ENCODE peak calls at places on chromosome 11, in nine cellular contexts. One of them, this sample, is unnamed.

GRCh38 chr11:65419773-65420481 is 2.7 kb upstream of the NEAT1 start:
- DNase-seq in glutamatergic neuron: no peak
- DNase-seq in cardiac fibroblast: peak
- DNase-seq in AG09309: peak
- DNase-seq in uterus: peak
- DNase-seq in PC-3: peak
- DNase-seq in mesothelial cell of epicardium: no peak
- DNase-seq in chondrocyte: no peak
- DNase-seq in tibial nerve: peak
- DNase-seq in this sample: peak

GRCh38 chr11:11571893-11572292 is 49.9 kb downstream of the GALNT18 start:
- DNase-seq in glutamatergic neuron: no peak
- DNase-seq in cardiac fibroblast: no peak
- DNase-seq in AG09309: no peak
- DNase-seq in uterus: no peak
- DNase-seq in PC-3: no peak
- DNase-seq in mesothelial cell of epicardium: no peak
- DNase-seq in chondrocyte: no peak
- DNase-seq in tibial nerve: no peak
- DNase-seq in this sample: no peak

GRCh38 chr11:86218125-86219081 is 26.1 kb upstream of the EED start:
- DNase-seq in glutamatergic neuron: peak
- DNase-seq in cardiac fibroblast: peak
- DNase-seq in AG09309: peak
- DNase-seq in uterus: peak
- DNase-seq in PC-3: peak
- DNase-seq in mesothelial cell of epicardium: no peak
- DNase-seq in chondrocyte: no peak
- DNase-seq in tibial nerve: peak
- DNase-seq in this sample: peak

GRCh38 chr11:134689886-134690285 is 277.8 kb upstream of the B3GAT1 start:
- DNase-seq in glutamatergic neuron: no peak
- DNase-seq in cardiac fibroblast: no peak
- DNase-seq in AG09309: no peak
- DNase-seq in uterus: no peak
- DNase-seq in PC-3: no peak
- DNase-seq in mesothelial cell of epicardium: no peak
- DNase-seq in chondrocyte: no peak
- DNase-seq in tibial nerve: no peak
- DNase-seq in this sample: no peak

GRCh38 chr11:128837627-128838026 is 29.5 kb downstream of the KCNJ1 start:
- DNase-seq in glutamatergic neuron: no peak
- DNase-seq in cardiac fibroblast: peak
- DNase-seq in AG09309: no peak
- DNase-seq in uterus: no peak
- DNase-seq in PC-3: no peak
- DNase-seq in mesothelial cell of epicardium: no peak
- DNase-seq in chondrocyte: no peak
- DNase-seq in tibial nerve: no peak
- DNase-seq in this sample: no peak

GRCh38 chr11:111445586-111445985 is 66.5 kb upstream of the POU2AF1 start:
- DNase-seq in glutamatergic neuron: no peak
- DNase-seq in cardiac fibroblast: no peak
- DNase-seq in AG09309: no peak
- DNase-seq in uterus: no peak
- DNase-seq in PC-3: no peak
- DNase-seq in mesothelial cell of epicardium: no peak
- DNase-seq in chondrocyte: no peak
- DNase-seq in tibial nerve: no peak
- DNase-seq in this sample: no peak

GRCh38 chr11:61004037-61004641 is 32.7 kb downstream of the CD6 start:
- DNase-seq in glutamatergic neuron: no peak
- DNase-seq in cardiac fibroblast: peak
- DNase-seq in AG09309: no peak
- DNase-seq in uterus: no peak
- DNase-seq in PC-3: no peak
- DNase-seq in mesothelial cell of epicardium: peak
- DNase-seq in chondrocyte: no peak
- DNase-seq in tibial nerve: no peak
- DNase-seq in this sample: no peak

GRCh38 chr11:2376751-2377451 is at the start of gene CD81:
- DNase-seq in glutamatergic neuron: peak
- DNase-seq in cardiac fibroblast: peak
- DNase-seq in AG09309: no peak
- DNase-seq in uterus: peak
- DNase-seq in PC-3: peak
- DNase-seq in mesothelial cell of epicardium: peak
- DNase-seq in chondrocyte: peak
- DNase-seq in tibial nerve: no peak
- DNase-seq in this sample: peak

GRCh38 chr11:76339217-76339616 is 41.7 kb downstream of the THAP12 start:
- DNase-seq in glutamatergic neuron: no peak
- DNase-seq in cardiac fibroblast: peak
- DNase-seq in AG09309: peak
- DNase-seq in uterus: peak
- DNase-seq in PC-3: no peak
- DNase-seq in mesothelial cell of epicardium: no peak
- DNase-seq in chondrocyte: no peak
- DNase-seq in tibial nerve: peak
- DNase-seq in this sample: no peak

GRCh38 chr11:107496011-107496410 is 38.4 kb upstream of the CWF19L2 start:
- DNase-seq in glutamatergic neuron: no peak
- DNase-seq in cardiac fibroblast: peak
- DNase-seq in AG09309: peak
- DNase-seq in uterus: no peak
- DNase-seq in PC-3: peak
- DNase-seq in mesothelial cell of epicardium: no peak
- DNase-seq in chondrocyte: no peak
- DNase-seq in tibial nerve: no peak
- DNase-seq in this sample: no peak

GRCh38 chr11:71542382-71542781 is 4.6 kb downstream of the KRTAP5-8 start:
- DNase-seq in glutamatergic neuron: no peak
- DNase-seq in cardiac fibroblast: no peak
- DNase-seq in AG09309: no peak
- DNase-seq in uterus: no peak
- DNase-seq in PC-3: no peak
- DNase-seq in mesothelial cell of epicardium: no peak
- DNase-seq in chondrocyte: no peak
- DNase-seq in tibial nerve: no peak
- DNase-seq in this sample: no peak

GRCh38 chr11:121895919-121896318 is 220.1 kb downstream of the BLID start:
- DNase-seq in glutamatergic neuron: no peak
- DNase-seq in cardiac fibroblast: peak
- DNase-seq in AG09309: no peak
- DNase-seq in uterus: no peak
- DNase-seq in PC-3: peak
- DNase-seq in mesothelial cell of epicardium: no peak
- DNase-seq in chondrocyte: no peak
- DNase-seq in tibial nerve: no peak
- DNase-seq in this sample: no peak

GRCh38 chr11:11843233-11843632 is 1.5 kb downstream of the USP47 start:
- DNase-seq in glutamatergic neuron: no peak
- DNase-seq in cardiac fibroblast: peak
- DNase-seq in AG09309: peak
- DNase-seq in uterus: no peak
- DNase-seq in PC-3: peak
- DNase-seq in mesothelial cell of epicardium: no peak
- DNase-seq in chondrocyte: no peak
- DNase-seq in tibial nerve: no peak
- DNase-seq in this sample: no peak

GRCh38 chr11:121129362-121130340 is 28.6 kb downstream of the TECTA start:
- DNase-seq in glutamatergic neuron: no peak
- DNase-seq in cardiac fibroblast: no peak
- DNase-seq in AG09309: no peak
- DNase-seq in uterus: no peak
- DNase-seq in PC-3: peak
- DNase-seq in mesothelial cell of epicardium: no peak
- DNase-seq in chondrocyte: no peak
- DNase-seq in tibial nerve: no peak
- DNase-seq in this sample: no peak

GRCh38 chr11:109946322-109946846 is 146.8 kb upstream of the ZC3H12C start:
- DNase-seq in glutamatergic neuron: peak
- DNase-seq in cardiac fibroblast: peak
- DNase-seq in AG09309: peak
- DNase-seq in uterus: peak
- DNase-seq in PC-3: peak
- DNase-seq in mesothelial cell of epicardium: peak
- DNase-seq in chondrocyte: no peak
- DNase-seq in tibial nerve: peak
- DNase-seq in this sample: peak

GRCh38 chr11:27599217-27599616 is 92.6 kb upstream of the LIN7C start:
- DNase-seq in glutamatergic neuron: no peak
- DNase-seq in cardiac fibroblast: no peak
- DNase-seq in AG09309: no peak
- DNase-seq in uterus: no peak
- DNase-seq in PC-3: no peak
- DNase-seq in mesothelial cell of epicardium: no peak
- DNase-seq in chondrocyte: no peak
- DNase-seq in tibial nerve: no peak
- DNase-seq in this sample: no peak
- TF ChIP-seq CTCF in glutamatergic neuron: no peak
- TF ChIP-seq CTCF in cardiac fibroblast: no peak
- TF ChIP-seq CTCF in AG09309: no peak
- TF ChIP-seq CTCF in uterus: no peak
- TF ChIP-seq CTCF in PC-3: no peak
- TF ChIP-seq CTCF in mesothelial cell of epicardium: no peak
- TF ChIP-seq CTCF in chondrocyte: no peak
- TF ChIP-seq CTCF in tibial nerve: no peak
- TF ChIP-seq CTCF in this sample: no peak

GRCh38 chr11:36034572-36035331 is 90.9 kb downstream of the LDLRAD3 start:
- DNase-seq in glutamatergic neuron: no peak
- DNase-seq in cardiac fibroblast: peak
- DNase-seq in AG09309: peak
- DNase-seq in uterus: no peak
- DNase-seq in PC-3: peak
- DNase-seq in mesothelial cell of epicardium: no peak
- DNase-seq in chondrocyte: no peak
- DNase-seq in tibial nerve: no peak
- DNase-seq in this sample: no peak

GRCh38 chr11:36027731-36028130 is 83.9 kb downstream of the LDLRAD3 start:
- DNase-seq in glutamatergic neuron: no peak
- DNase-seq in cardiac fibroblast: peak
- DNase-seq in AG09309: no peak
- DNase-seq in uterus: peak
- DNase-seq in PC-3: no peak
- DNase-seq in mesothelial cell of epicardium: no peak
- DNase-seq in chondrocyte: no peak
- DNase-seq in tibial nerve: no peak
- DNase-seq in this sample: no peak

GRCh38 chr11:36033082-36033751 is 89.4 kb downstream of the LDLRAD3 start:
- DNase-seq in glutamatergic neuron: no peak
- DNase-seq in cardiac fibroblast: no peak
- DNase-seq in AG09309: no peak
- DNase-seq in uterus: no peak
- DNase-seq in PC-3: no peak
- DNase-seq in mesothelial cell of epicardium: no peak
- DNase-seq in chondrocyte: no peak
- DNase-seq in tibial nerve: no peak
- DNase-seq in this sample: no peak

GRCh38 chr11:36033936-36034335 is 90.1 kb downstream of the LDLRAD3 start:
- DNase-seq in glutamatergic neuron: no peak
- DNase-seq in cardiac fibroblast: no peak
- DNase-seq in AG09309: no peak
- DNase-seq in uterus: no peak
- DNase-seq in PC-3: no peak
- DNase-seq in mesothelial cell of epicardium: no peak
- DNase-seq in chondrocyte: no peak
- DNase-seq in tibial nerve: no peak
- DNase-seq in this sample: no peak

DNA sequence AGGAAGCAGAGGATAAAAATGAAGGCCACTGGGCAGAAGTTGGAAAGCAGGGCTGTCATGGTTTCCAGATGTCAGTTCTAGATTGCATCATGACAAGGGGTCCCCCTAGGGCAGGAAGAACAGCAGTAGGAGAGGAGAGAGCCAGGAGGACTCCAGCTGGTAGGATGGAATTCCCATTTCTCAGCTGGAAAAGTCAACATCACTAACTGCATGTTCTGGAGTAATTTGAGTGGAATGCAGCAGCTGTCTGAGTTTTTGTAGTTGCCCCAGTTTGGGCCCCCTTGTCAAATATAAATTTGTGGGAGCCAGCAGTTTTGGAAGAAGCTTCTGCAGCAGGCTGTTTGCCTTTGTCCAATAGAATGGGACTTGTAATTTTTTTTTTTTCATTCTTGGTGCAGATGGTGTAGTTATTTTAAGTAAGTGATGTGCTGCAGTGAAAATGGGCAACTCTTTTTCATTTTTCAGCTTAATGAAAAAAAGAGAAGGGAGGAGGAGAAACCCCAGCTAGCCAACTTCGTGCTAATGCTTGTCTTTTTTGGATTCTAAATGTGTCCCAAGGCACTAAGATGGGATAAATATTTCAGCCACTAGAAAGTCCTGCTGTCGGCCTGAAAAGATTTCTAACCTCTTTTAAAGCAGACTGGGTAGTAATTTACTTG is 87.0 kb downstream of the LDLRAD3 start:
- DNase-seq in glutamatergic neuron: no peak
- DNase-seq in cardiac fibroblast: peak
- DNase-seq in AG09309: peak
- DNase-seq in uterus: no peak
- DNase-seq in PC-3: no peak
- DNase-seq in mesothelial cell of epicardium: no peak
- DNase-seq in chondrocyte: no peak
- DNase-seq in tibial nerve: no peak
- DNase-seq in this sample: no peak
- TF ChIP-seq CTCF in glutamatergic neuron: no peak
- TF ChIP-seq CTCF in cardiac fibroblast: no peak
- TF ChIP-seq CTCF in AG09309: no peak
- TF ChIP-seq CTCF in uterus: no peak
- TF ChIP-seq CTCF in PC-3: no peak
- TF ChIP-seq CTCF in mesothelial cell of epicardium: no peak
- TF ChIP-seq CTCF in chondrocyte: no peak
- TF ChIP-seq CTCF in tibial nerve: no peak
- TF ChIP-seq CTCF in this sample: no peak

DNA sequence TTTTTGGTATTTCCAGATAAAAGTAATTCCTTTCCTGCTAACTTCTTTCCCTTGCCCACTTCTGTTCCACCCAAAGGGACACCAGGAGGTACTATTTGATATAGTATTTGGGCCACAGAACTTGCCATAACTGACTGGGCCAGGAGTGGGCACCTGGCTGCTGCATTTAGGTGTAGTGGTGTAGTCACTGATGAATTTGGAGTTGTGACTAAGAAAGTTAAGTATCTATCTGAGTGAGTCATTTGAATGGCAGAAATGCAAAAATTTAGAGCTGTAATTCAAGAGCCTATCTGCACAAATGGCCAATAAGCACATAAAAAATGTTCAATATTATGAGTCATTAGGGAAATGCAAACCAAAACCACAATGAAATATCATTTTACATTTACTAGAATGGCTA is 14.8 kb downstream of the GLYATL2 start:
- DNase-seq in glutamatergic neuron: no peak
- DNase-seq in cardiac fibroblast: no peak
- DNase-seq in AG09309: peak
- DNase-seq in uterus: no peak
- DNase-seq in PC-3: peak
- DNase-seq in mesothelial cell of epicardium: no peak
- DNase-seq in chondrocyte: no peak
- DNase-seq in tibial nerve: no peak
- DNase-seq in this sample: no peak
- TF ChIP-seq CTCF in glutamatergic neuron: no peak
- TF ChIP-seq CTCF in cardiac fibroblast: no peak
- TF ChIP-seq CTCF in AG09309: no peak
- TF ChIP-seq CTCF in uterus: no peak
- TF ChIP-seq CTCF in PC-3: peak
- TF ChIP-seq CTCF in mesothelial cell of epicardium: no peak
- TF ChIP-seq CTCF in chondrocyte: no peak
- TF ChIP-seq CTCF in tibial nerve: no peak
- TF ChIP-seq CTCF in this sample: no peak

GRCh38 chr11:58576792-58577440 is 1.3 kb upstream of the LPXN start:
- DNase-seq in glutamatergic neuron: no peak
- DNase-seq in cardiac fibroblast: peak
- DNase-seq in AG09309: no peak
- DNase-seq in uterus: no peak
- DNase-seq in PC-3: peak
- DNase-seq in mesothelial cell of epicardium: no peak
- DNase-seq in chondrocyte: peak
- DNase-seq in tibial nerve: no peak
- DNase-seq in this sample: no peak
- TF ChIP-seq CTCF in glutamatergic neuron: no peak
- TF ChIP-seq CTCF in cardiac fibroblast: peak
- TF ChIP-seq CTCF in AG09309: peak
- TF ChIP-seq CTCF in uterus: peak
- TF ChIP-seq CTCF in PC-3: peak
- TF ChIP-seq CTCF in mesothelial cell of epicardium: no peak
- TF ChIP-seq CTCF in chondrocyte: peak
- TF ChIP-seq CTCF in tibial nerve: peak
- TF ChIP-seq CTCF in this sample: no peak